ENCODE peak calls at places on chromosomes 3 and 15, in nine cellular contexts. O is gastrocnemius medialis, Z is vagina, Y is A549, U is spleen, R is H1, W is adrenal gland, B is HepG2, H is suprapubic skin. E is an unnamed sample.

GRCh38 chr3:79113821-79114220 is 654.0 kb downstream of the ROBO1 start:
- DNase-seq in Y (no peak), Z (no peak), H (no peak), R (no peak), W (no peak), U (no peak), O (no peak), B (no peak), E (no peak)

GRCh38 chr15:28219116-28219515 is 102.9 kb downstream of the HERC2 start:
- DNase-seq in B (no peak), W (no peak), H (no peak), R (no peak), Z (no peak), U (no peak), Y (no peak), O (no peak), E (no peak)

GRCh38 chr15:80457896-80458295 is 53.7 kb downstream of the ARNT2 start:
- DNase-seq in Z (no peak), Y (no peak), B (no peak), U (no peak), R (no peak), H (no peak), O (no peak), W (no peak), E (no peak)

GRCh38 chr3:123310741-123311140 is 109.0 kb downstream of the SEC22A start:
- DNase-seq in B (no peak), W (no peak), U (no peak), H (no peak), Y (no peak), O (no peak), Z (no peak), R (no peak), E (no peak)

GRCh38 chr3:1883489-1883888 is 215.2 kb upstream of the CNTN4 start:
- DNase-seq in W (no peak), B (no peak), Y (no peak), R (no peak), U (no peak), H (no peak), Z (no peak), O (no peak), E (no peak)

GRCh38 chr3:42226470-42227425 is 39.2 kb downstream of the CCK start:
- DNase-seq in B (no peak), O (no peak), U (no peak), W (no peak), Z (no peak), R (no peak), H (no peak), Y (no peak), E (no peak)

GRCh38 chr15:60408438-60409105 is 10.8 kb upstream of the ANXA2 start:
- DNase-seq in W (no peak), U (no peak), R (no peak), O (no peak), B (peak), Y (peak), Z (no peak), H (no peak), E (no peak)

GRCh38 chr15:73959012-73959581 is 32.8 kb downstream of the LOXL1 start:
- DNase-seq in R (no peak), Z (no peak), O (no peak), B (no peak), Y (no peak), H (peak), U (peak), W (no peak), E (no peak)

GRCh38 chr3:177835008-177835407 is 637.7 kb upstream of the TBL1XR1 start:
- DNase-seq in R (no peak), H (no peak), Z (no peak), Y (no peak), W (no peak), B (no peak), O (no peak), U (no peak), E (no peak)

GRCh38 chr15:47473857-47474256 is 243.4 kb upstream of the SEMA6D start:
- DNase-seq in B (no peak), Y (no peak), R (no peak), W (peak), Z (no peak), H (peak), U (no peak), O (peak), E (peak)

GRCh38 chr3:128482857-128483656 is 9.9 kb downstream of the GATA2 start:
- DNase-seq in H (no peak), R (no peak), U (peak), Z (no peak), Y (no peak), O (no peak), W (peak), B (no peak), E (no peak)

GRCh38 chr3:22729981-22730380 is 473.1 kb upstream of the UBE2E2 start:
- DNase-seq in U (no peak), Z (no peak), O (no peak), H (no peak), R (no peak), Y (no peak), W (no peak), B (no peak), E (no peak)

GRCh38 chr3:149342413-149343340 is 9.2 kb upstream of the TM4SF18 start:
- DNase-seq in Z (no peak), Y (no peak), B (no peak), H (no peak), R (no peak), O (no peak), W (no peak), U (no peak), E (no peak)

GRCh38 chr15:54273928-54274327 is 295.7 kb downstream of the UNC13C start:
- DNase-seq in R (no peak), U (no peak), W (no peak), Z (no peak), Y (no peak), O (no peak), B (no peak), H (no peak), E (no peak)

GRCh38 chr15:80849308-80849707 is 70.1 kb downstream of the CEMIP start:
- DNase-seq in R (no peak), Z (no peak), U (no peak), H (no peak), Y (peak), W (peak), B (no peak), O (peak), E (no peak)

GRCh38 chr3:184738982-184739381 is 27.1 kb upstream of the MAGEF1 start:
- DNase-seq in U (peak), R (peak), O (no peak), Y (no peak), Z (peak), H (peak), B (no peak), W (peak), E (no peak)

GRCh38 chr3:183449791-183450190 is 21.4 kb upstream of the MCF2L2 start:
- DNase-seq in O (no peak), H (no peak), U (no peak), B (no peak), Z (no peak), W (no peak), Y (no peak), R (no peak), E (no peak)

GRCh38 chr15:101277038-101277822 is at the start of gene SELENOS:
- DNase-seq in Z (no peak), W (peak), R (peak), Y (peak), U (peak), H (peak), B (peak), O (peak), E (peak)

GRCh38 chr3:143135150-143135549 is 15.6 kb downstream of the CHST2 start:
- DNase-seq in R (no peak), B (no peak), U (no peak), W (no peak), Y (peak), O (no peak), H (no peak), Z (no peak), E (no peak)

GRCh38 chr15:31569836-31570235 is 243.2 kb downstream of the KLF13 start:
- DNase-seq in Y (no peak), Z (peak), B (no peak), W (no peak), U (no peak), O (no peak), H (no peak), R (no peak), E (no peak)

GRCh38 chr15:31573759-31574158 is 247.1 kb downstream of the KLF13 start:
- DNase-seq in R (no peak), Z (no peak), H (no peak), W (no peak), U (no peak), B (no peak), O (no peak), Y (no peak), E (no peak)

GRCh38 chr15:31570591-31570990 is 244.0 kb downstream of the KLF13 start:
- DNase-seq in H (no peak), U (no peak), O (no peak), Z (peak), B (no peak), Y (no peak), R (no peak), W (no peak), E (no peak)

GRCh38 chr15:31574761-31575160 is 248.1 kb downstream of the KLF13 start:
- DNase-seq in W (no peak), Z (peak), O (no peak), R (no peak), U (no peak), B (no peak), H (no peak), Y (no peak), E (no peak)

GRCh38 chr15:31571676-31572075 is 245.0 kb downstream of the KLF13 start:
- DNase-seq in Y (no peak), H (no peak), R (no peak), O (no peak), U (no peak), W (no peak), Z (peak), B (no peak), E (no peak)
- TF ChIP-seq CTCF in Y (peak), H (no peak), R (no peak), O (no peak), U (no peak), W (no peak), Z (no peak), B (no peak), E (no peak)

GRCh38 chr15:90191344-90191687 is 9.8 kb upstream of the SEMA4B start:
- DNase-seq in W (no peak), Y (no peak), B (no peak), U (no peak), H (no peak), Z (no peak), O (no peak), R (no peak), E (no peak)

GRCh38 chr15:90188914-90189748 is 12.0 kb upstream of the SEMA4B start:
- DNase-seq in O (no peak), B (no peak), R (no peak), Y (no peak), H (no peak), U (no peak), W (no peak), Z (no peak), E (no peak)

GRCh38 chr15:90189781-90190467 is 11.2 kb upstream of the SEMA4B start:
- DNase-seq in B (no peak), Y (no peak), U (no peak), Z (no peak), H (no peak), R (no peak), O (no peak), W (no peak), E (no peak)

GRCh38 chr15:90191795-90192494 is 9.2 kb upstream of the SEMA4B start:
- DNase-seq in B (peak), O (peak), Z (no peak), Y (no peak), H (peak), W (peak), R (no peak), U (peak), E (peak)

DNA sequence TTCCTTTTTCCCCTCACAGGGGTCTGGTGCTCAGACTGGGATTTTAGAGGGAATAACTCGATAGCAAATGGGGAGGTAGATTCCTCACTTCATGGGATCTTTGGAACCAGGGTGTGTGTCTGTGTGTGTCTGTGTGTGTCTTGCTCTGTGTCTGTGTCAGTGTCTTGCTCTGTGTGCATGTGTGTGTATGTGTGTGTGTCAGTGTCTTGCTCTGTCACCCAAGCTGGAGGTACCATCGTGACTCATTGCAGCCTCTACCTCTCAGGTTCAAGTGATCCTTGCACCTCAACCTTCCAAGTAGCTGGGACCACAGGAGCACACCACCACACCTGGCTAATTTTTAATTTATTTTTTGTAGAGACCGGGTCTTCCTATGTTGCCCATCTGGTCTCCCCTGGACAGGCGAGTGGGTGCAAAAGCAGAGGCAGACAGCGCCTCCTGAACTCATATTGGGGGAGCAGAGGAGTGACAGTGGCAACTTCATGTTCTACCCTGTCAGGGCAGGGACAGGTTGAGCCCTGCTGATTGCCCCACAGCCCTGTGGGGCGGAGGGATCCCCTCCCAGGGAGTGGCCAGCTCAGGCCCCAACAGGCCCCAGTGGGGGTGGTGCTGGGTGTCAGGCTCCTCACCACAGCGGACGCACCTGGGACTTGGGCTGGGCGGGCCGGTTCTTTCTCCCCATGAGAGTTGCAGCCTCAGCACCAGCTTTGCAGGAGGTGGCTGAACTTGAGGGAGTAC is 10.4 kb upstream of the SEMA4B start:
- DNase-seq in H (peak), U (peak), Z (no peak), R (no peak), W (peak), O (no peak), Y (no peak), B (no peak), E (peak)
- TF ChIP-seq POLR2A in H (no peak), U (no peak), Z (no peak), R (no peak), W (no peak), O (no peak), Y (no peak), B (no peak), E (no peak)

GRCh38 chr3:63279000-63279366 is 875 bp downstream of the SYNPR start:
- DNase-seq in O (no peak), B (no peak), Y (no peak), Z (no peak), R (peak), U (no peak), H (no peak), W (no peak), E (no peak)

GRCh38 chr3:63274359-63274758 is 3.7 kb upstream of the SYNPR start:
- DNase-seq in U (no peak), W (no peak), B (no peak), H (no peak), Y (no peak), R (no peak), Z (no peak), O (no peak), E (no peak)

GRCh38 chr3:63278171-63278999 is at the start of gene SYNPR:
- DNase-seq in W (no peak), Y (no peak), H (no peak), Z (no peak), B (no peak), O (no peak), U (no peak), R (peak), E (no peak)

DNA sequence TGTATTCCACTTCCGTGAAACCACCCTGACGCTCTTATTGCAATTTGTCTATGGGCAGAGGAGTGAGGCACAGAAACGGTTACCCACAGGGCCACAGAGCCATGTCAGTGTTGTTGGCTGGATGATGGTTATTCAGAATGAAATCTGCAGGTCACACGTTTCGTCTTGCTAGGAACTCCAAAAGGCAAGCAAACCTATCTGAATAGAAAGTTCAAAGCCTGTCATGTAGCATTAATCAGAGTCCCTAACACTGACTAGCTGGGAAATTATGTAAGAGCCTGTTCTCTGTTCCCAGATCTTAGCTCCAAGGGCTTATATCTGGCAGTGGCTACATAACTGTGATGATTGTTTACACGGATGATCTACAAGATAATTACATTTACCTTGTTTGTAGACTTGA is 1.3 kb downstream of the SYNPR start:
- DNase-seq in U (no peak), O (no peak), Y (no peak), H (no peak), R (no peak), B (no peak), W (no peak), Z (no peak), E (no peak)
- H3K4me3 ChIP-seq in U (no peak), O (no peak), Y (no peak), H (no peak), R (peak), B (no peak), W (no peak), Z (no peak), E (no peak)

DNA sequence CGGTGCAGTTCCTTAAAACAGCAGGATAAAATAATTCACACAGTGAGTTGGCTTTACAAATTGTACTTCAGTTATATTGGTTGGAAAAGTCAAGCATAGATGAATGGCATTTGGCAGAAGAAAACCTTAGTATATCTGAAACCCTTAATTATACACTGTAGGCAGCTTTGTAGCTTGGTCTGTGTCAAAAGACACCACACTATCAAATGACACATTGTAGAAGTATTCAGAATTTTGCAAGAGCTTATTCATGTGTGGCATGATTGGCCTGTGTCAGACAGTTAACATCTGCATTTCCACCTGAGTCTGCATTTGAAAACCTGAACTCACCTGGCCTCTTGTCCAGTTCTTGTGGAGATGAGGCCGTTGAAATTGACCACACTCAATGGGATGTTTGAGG is 13.8 kb downstream of the TMEM266 start:
- DNase-seq in U (no peak), R (no peak), W (no peak), H (no peak), Y (no peak), B (no peak), Z (no peak), O (no peak), E (no peak)
- TF ChIP-seq CTCF in U (no peak), R (no peak), W (no peak), H (no peak), Y (no peak), B (no peak), Z (no peak), O (no peak), E (no peak)